ENCODE peak calls at places on chromosomes 3 and 15, in five cellular contexts. Z, N, I, R and A are unnamed samples.

GRCh38 chr3:139906441-139906840 is 28.5 kb upstream of the CLSTN2 start:
- DNase-seq in Z (no peak), N (no peak), I (no peak), R (peak; percentile 67), A (peak; percentile 37)

GRCh38 chr3:10950476-10951294 is 41.9 kb upstream of the SLC6A1 start:
- DNase-seq in Z (peak; percentile 58), N (peak; percentile 9), I (peak; percentile 7), R (peak; percentile 58), A (no peak)

GRCh38 chr15:89112341-89112971 is 24.2 kb downstream of the ABHD2 start:
- DNase-seq in Z (peak; percentile 78), N (peak; percentile 79), I (no peak), R (peak; percentile 73), A (no peak)

GRCh38 chr15:81297147-81297572 is 26.8 kb downstream of the STARD5 start:
- DNase-seq in Z (no peak), N (no peak), I (no peak), R (no peak), A (no peak)

GRCh38 chr15:52441846-52442245 is 86.8 kb downstream of the MYO5A start:
- DNase-seq in Z (no peak), N (no peak), I (no peak), R (no peak), A (no peak)

GRCh38 chr15:76056931-76057330 is 2.9 kb upstream of the TMEM266 start:
- DNase-seq in Z (no peak), N (peak; percentile 76), I (no peak), R (no peak), A (no peak)

GRCh38 chr3:67804089-67804488 is 149.7 kb upstream of the SUCLG2 start:
- DNase-seq in Z (no peak), N (no peak), I (no peak), R (no peak), A (no peak)

GRCh38 chr15:64825081-64825430 is 391 bp downstream of the PIF1 start:
- DNase-seq in Z (no peak), N (peak; percentile 46), I (no peak), R (no peak), A (no peak)

GRCh38 chr3:14460342-14461005 is 58.1 kb downstream of the SLC6A6 start:
- DNase-seq in Z (peak; percentile 42), N (no peak), I (peak; percentile 77), R (peak; percentile 98), A (peak; percentile 93)

GRCh38 chr15:35460616-35461015 is 85.3 kb downstream of the DPH6 start:
- DNase-seq in Z (no peak), N (no peak), I (no peak), R (no peak), A (no peak)

GRCh38 chr15:51155906-51156305 is 61.2 kb upstream of the TNFAIP8L3 start:
- DNase-seq in Z (no peak), N (no peak), I (no peak), R (no peak), A (no peak)

GRCh38 chr3:186108941-186109865 is at the start of gene ETV5:
- DNase-seq in Z (peak; percentile 97), N (peak; percentile 99), I (peak; percentile 99), R (peak; percentile 100), A (peak; percentile 99)

GRCh38 chr15:25186411-25186810 is 231.6 kb downstream of the SNRPN start:
- DNase-seq in Z (no peak), N (no peak), I (no peak), R (no peak), A (no peak)

GRCh38 chr3:128170866-128171516 is 17.7 kb downstream of the EEFSEC start:
- DNase-seq in Z (peak; percentile 69), N (peak; percentile 12), I (peak; percentile 67), R (peak; percentile 77), A (peak; percentile 69)

GRCh38 chr3:57184516-57184915 is 15.3 kb downstream of the HESX1 start:
- DNase-seq in Z (no peak), N (no peak), I (no peak), R (no peak), A (no peak)

GRCh38 chr3:6088433-6088832 is 772.5 kb upstream of the GRM7 start:
- DNase-seq in Z (no peak), N (peak; percentile 49), I (no peak), R (no peak), A (no peak)

GRCh38 chr3:77065750-77066149 is 25.9 kb downstream of the ROBO2 start:
- DNase-seq in Z (no peak), N (no peak), I (no peak), R (no peak), A (no peak)

GRCh38 chr3:17444865-17445264 is 297.6 kb downstream of the TBC1D5 start:
- DNase-seq in Z (no peak), N (no peak), I (no peak), R (no peak), A (no peak)

GRCh38 chr15:77497108-77497737 is 76.5 kb downstream of the HMG20A start:
- DNase-seq in Z (no peak), N (no peak), I (no peak), R (peak; percentile 76), A (no peak)

GRCh38 chr3:158539414-158540014 is 31.5 kb upstream of the MLF1 start:
- DNase-seq in Z (peak; percentile 83), N (peak; percentile 57), I (peak; percentile 16), R (peak; percentile 72), A (peak; percentile 51)

GRCh38 chr15:57452090-57452754 is 75.9 kb downstream of the CGNL1 start:
- DNase-seq in Z (no peak), N (no peak), I (no peak), R (no peak), A (no peak)

GRCh38 chr15:62119224-62119925 is 45.7 kb downstream of the C2CD4B start:
- DNase-seq in Z (no peak), N (peak; percentile 35), I (peak; percentile 78), R (peak; percentile 93), A (peak; percentile 68)

GRCh38 chr3:186361246-186361611 is 805 bp downstream of the DGKG start:
- DNase-seq in Z (no peak), N (no peak), I (no peak), R (no peak), A (no peak)

GRCh38 chr3:194928831-194929594 is 243.3 kb downstream of the FAM43A start:
- DNase-seq in Z (peak; percentile 24), N (no peak), I (no peak), R (no peak), A (no peak)
- TF ChIP-seq CTCF in Z (no peak), N (no peak), I (peak; percentile 56), R (peak; percentile 57), A (peak; percentile 63)

GRCh38 chr3:50345586-50345985 is at the start of gene ZMYND10:
- DNase-seq in Z (peak; percentile 78), N (peak; percentile 78), I (no peak), R (peak; percentile 21), A (no peak)

GRCh38 chr3:50350213-50350526 is 405 bp downstream of the NPRL2 start:
- DNase-seq in Z (no peak), N (no peak), I (no peak), R (no peak), A (no peak)

GRCh38 chr3:50350527-50351317 is at the start of the genes CYB561D2 and NPRL2:
- DNase-seq in Z (peak; percentile 97), N (peak; percentile 97), I (peak; percentile 72), R (peak; percentile 93), A (peak; percentile 74)

GRCh38 chr3:50345008-50345407 is 524 bp downstream of the ZMYND10 start:
- DNase-seq in Z (no peak), N (no peak), I (no peak), R (no peak), A (no peak)

GRCh38 chr3:50347187-50347813 is 1.8 kb upstream of the ZMYND10 start:
- DNase-seq in Z (peak; percentile 73), N (peak; percentile 80), I (no peak), R (peak; percentile 72), A (peak; percentile 63)
- H3K4me3 ChIP-seq in Z (no peak overlapping the region), N (no peak overlapping the region), I (no peak overlapping the region), R (no peak overlapping the region), A (no peak overlapping the region)

DNA sequence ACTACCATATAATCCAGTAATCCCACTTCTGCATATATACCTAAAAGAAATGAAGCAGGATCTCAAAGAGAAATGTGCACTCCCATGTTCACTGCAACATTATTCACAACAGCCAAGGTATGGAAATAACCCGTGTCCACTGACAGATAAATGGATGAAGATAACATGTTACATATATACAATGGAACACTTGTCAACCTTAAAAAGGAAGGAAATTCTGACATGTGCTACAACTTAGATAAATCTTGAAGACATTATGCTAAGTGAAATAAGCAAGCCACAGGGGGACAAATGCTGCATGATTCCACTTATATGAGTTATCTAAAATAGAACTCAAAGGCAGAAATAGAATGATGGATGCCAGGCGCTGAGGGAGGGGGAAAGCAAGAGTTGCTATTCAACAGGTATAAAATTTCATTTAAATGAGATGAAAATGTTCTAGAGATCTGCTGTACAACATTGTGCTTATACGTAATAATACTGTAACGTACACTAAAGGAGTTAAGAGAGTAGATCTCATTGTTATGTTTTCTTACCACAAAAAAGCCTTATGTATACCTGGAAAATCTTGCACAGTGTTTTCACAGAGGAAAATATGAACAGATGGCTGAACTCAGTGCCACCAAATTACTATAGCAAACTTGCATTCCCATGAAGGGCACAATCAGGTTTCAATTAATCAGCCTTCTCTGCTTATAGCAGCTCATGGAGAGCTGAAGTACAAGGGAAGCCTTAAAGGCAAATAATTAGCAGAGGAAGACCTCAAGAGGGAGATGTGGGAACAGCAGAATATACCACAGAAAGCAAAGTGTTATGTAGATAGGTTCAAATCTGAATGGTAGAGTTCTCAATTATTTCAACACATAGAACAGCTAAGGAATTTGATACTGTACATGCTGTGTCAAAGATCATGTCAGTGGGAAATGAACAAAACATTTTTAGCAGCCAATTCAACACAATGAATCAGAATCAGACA is 8.0 kb upstream of the VPS39 start:
- DNase-seq in Z (no peak), N (no peak), I (no peak), R (no peak), A (no peak)
- TF ChIP-seq CTCF in Z (no peak), N (no peak), I (no peak), R (no peak), A (no peak)

GRCh38 chr15:82875411-82876003 is 66.1 kb downstream of the WHAMM start:
- DNase-seq in Z (no peak), N (no peak), I (peak; percentile 46), R (peak; percentile 59), A (no peak)
- H3K4me3 ChIP-seq in Z (no peak overlapping the region), N (no peak overlapping the region), I (no peak overlapping the region), R (no peak overlapping the region), A (no peak overlapping the region)

GRCh38 chr3:19146685-19147650 is 1.3 kb upstream of the KCNH8 start:
- DNase-seq in Z (peak; percentile 82), N (peak; percentile 72), I (no peak), R (peak; percentile 68), A (peak; percentile 32)

GRCh38 chr3:19151171-19151570 is 2.9 kb downstream of the KCNH8 start:
- DNase-seq in Z (no peak), N (no peak), I (no peak), R (no peak), A (no peak)

GRCh38 chr3:19149388-19149787 is 1.1 kb downstream of the KCNH8 start:
- DNase-seq in Z (peak; percentile 51), N (peak; percentile 44), I (no peak), R (peak; percentile 47), A (peak; percentile 49)

GRCh38 chr3:19148768-19149091 is 420 bp downstream of the KCNH8 start:
- DNase-seq in Z (no peak), N (no peak), I (no peak), R (no peak), A (no peak)

GRCh38 chr3:19147905-19148767 is at the start of gene KCNH8:
- DNase-seq in Z (peak; percentile 43), N (peak; percentile 16), I (no peak), R (no peak), A (no peak)
- TF ChIP-seq CTCF in Z (no peak), N (no peak), I (no peak), R (no peak), A (no peak)

GRCh38 chr3:71784201-71784913 is 591 bp downstream of the PROK2 start:
- DNase-seq in Z (no peak), N (no peak), I (no peak), R (no peak), A (no peak)
- H3K4me3 ChIP-seq in Z (no peak overlapping the region), N (no peak overlapping the region), I (peak overlapping the region; percentile 3), R (no peak overlapping the region), A (no peak overlapping the region)